ENCODE peak calls at places on chromosomes 2 and 18, in seven cellular contexts. R, V, F, O, S, E and A are unnamed samples. For H3K4me1, the result is how much of the 10 kb centered on the place peaks cover.

GRCh38 chr2:233476651-233477547 is 89.7 kb downstream of the USP40 start:
- DNase-seq in R (no peak), V (no peak), F (no peak), O (no peak), S (no peak), E (peak), A (no peak)

GRCh38 chr18:48560491-48560890 is 21.7 kb downstream of the CTIF start:
- DNase-seq in R (no peak), V (no peak), F (no peak), O (no peak), S (no peak), E (no peak), A (no peak)

GRCh38 chr2:140504596-140504995 is 1626.2 kb downstream of the LRP1B start:
- DNase-seq in R (no peak), V (no peak), F (no peak), O (no peak), S (no peak), E (no peak), A (no peak)

GRCh38 chr18:62663731-62664336 is 51.5 kb upstream of the PHLPP1 start:
- DNase-seq in R (no peak), V (no peak), F (no peak), O (no peak), S (no peak), E (no peak), A (no peak)

GRCh38 chr2:151238527-151239487 is 22.9 kb downstream of the RBM43 start:
- DNase-seq in R (peak), V (peak), F (peak), O (peak), S (peak), E (no peak), A (no peak)

GRCh38 chr2:73897240-73897583 is 4.4 kb downstream of the ACTG2 start:
- DNase-seq in R (no peak), V (no peak), F (no peak), O (no peak), S (no peak), E (no peak), A (no peak)

GRCh38 chr2:149561309-149561926 is 26.2 kb downstream of the MMADHC start:
- DNase-seq in R (no peak), V (no peak), F (peak), O (peak), S (peak), E (no peak), A (no peak)

GRCh38 chr2:31382452-31383120 is 32.0 kb downstream of the XDH start:
- DNase-seq in R (no peak), V (no peak), F (no peak), O (no peak), S (no peak), E (no peak), A (no peak)

GRCh38 chr2:129923265-129924141 is 56.0 kb upstream of the RAB6C start:
- DNase-seq in R (peak), V (no peak), F (no peak), O (peak), S (peak), E (no peak), A (peak)

GRCh38 chr2:14132386-14132785 is 500.1 kb upstream of the LRATD1 start:
- DNase-seq in R (no peak), V (no peak), F (no peak), O (no peak), S (no peak), E (no peak), A (no peak)

GRCh38 chr2:151315381-151315903 is 26.0 kb upstream of the NMI start:
- DNase-seq in R (no peak), V (no peak), F (no peak), O (no peak), S (peak), E (no peak), A (no peak)

GRCh38 chr2:37816036-37816435 is 109.1 kb upstream of the RMDN2 start:
- DNase-seq in R (no peak), V (no peak), F (no peak), O (no peak), S (no peak), E (no peak), A (no peak)

GRCh38 chr2:118114863-118115262 is 26.6 kb downstream of the INSIG2 start:
- DNase-seq in R (no peak), V (no peak), F (no peak), O (no peak), S (no peak), E (no peak), A (no peak)

GRCh38 chr2:54772531-54772930 is 49.1 kb downstream of the EML6 start:
- DNase-seq in R (no peak), V (no peak), F (no peak), O (peak), S (no peak), E (no peak), A (no peak)

GRCh38 chr2:30979822-30980245 is 158.4 kb downstream of the GALNT14 start:
- DNase-seq in R (no peak), V (peak), F (no peak), O (no peak), S (no peak), E (no peak), A (no peak)

GRCh38 chr2:237472187-237472712 is 14.8 kb upstream of the MLPH start:
- DNase-seq in R (no peak), V (no peak), F (no peak), O (no peak), S (no peak), E (no peak), A (no peak)

GRCh38 chr2:17965196-17965595 is 86.7 kb downstream of the KCNS3 start:
- DNase-seq in R (no peak), V (no peak), F (no peak), O (no peak), S (no peak), E (no peak), A (no peak)

GRCh38 chr2:16034151-16034974 is 94.0 kb downstream of the MYCN start:
- DNase-seq in R (peak), V (no peak), F (no peak), O (peak), S (no peak), E (no peak), A (no peak)

GRCh38 chr2:238142382-238143205 is 4.1 kb downstream of the KLHL30 start:
- DNase-seq in R (no peak), V (no peak), F (no peak), O (no peak), S (no peak), E (no peak), A (no peak)

GRCh38 chr2:236661064-236661761 is 91.6 kb downstream of the ACKR3 start:
- DNase-seq in R (no peak), V (no peak), F (no peak), O (no peak), S (peak), E (no peak), A (no peak)

GRCh38 chr2:26316041-26316440 is 29.9 kb upstream of the SELENOI start:
- DNase-seq in R (no peak), V (no peak), F (no peak), O (peak), S (no peak), E (no peak), A (no peak)

GRCh38 chr2:5690231-5690630 is 2.0 kb upstream of the SOX11 start:
- DNase-seq in R (no peak), V (no peak), F (no peak), O (no peak), S (no peak), E (no peak), A (no peak)

GRCh38 chr2:98329549-98329948 is 16.7 kb upstream of the CNGA3 start:
- DNase-seq in R (no peak), V (no peak), F (no peak), O (no peak), S (no peak), E (no peak), A (no peak)

GRCh38 chr2:130985206-130985779 is 108.0 kb downstream of the FAM168B start:
- DNase-seq in R (no peak), V (no peak), F (no peak), O (no peak), S (no peak), E (no peak), A (no peak)

GRCh38 chr18:48725596-48725995 is 186.8 kb downstream of the CTIF start:
- DNase-seq in R (no peak), V (peak), F (no peak), O (no peak), S (no peak), E (no peak), A (no peak)

GRCh38 chr2:160387558-160388262 is 105.9 kb downstream of the RBMS1 start:
- DNase-seq in R (peak), V (peak), F (no peak), O (no peak), S (peak), E (no peak), A (no peak)

GRCh38 chr2:151999058-151999457 is 99.8 kb downstream of the CACNB4 start:
- DNase-seq in R (peak), V (no peak), F (peak), O (peak), S (peak), E (peak), A (peak)

GRCh38 chr2:210035679-210036078 is 33.2 kb downstream of the RPE start:
- DNase-seq in R (no peak), V (no peak), F (no peak), O (no peak), S (no peak), E (no peak), A (no peak)

GRCh38 chr2:22694856-22695255 is 690.1 kb upstream of the KLHL29 start:
- DNase-seq in R (no peak), V (no peak), F (no peak), O (no peak), S (no peak), E (no peak), A (no peak)

GRCh38 chr2:227248876-227249275 is 76.2 kb upstream of the MFF start:
- DNase-seq in R (no peak), V (no peak), F (no peak), O (no peak), S (no peak), E (no peak), A (no peak)

GRCh38 chr2:183113630-183114029 is 10.6 kb upstream of the NUP35 start:
- DNase-seq in R (no peak), V (no peak), F (no peak), O (no peak), S (no peak), E (no peak), A (no peak)

GRCh38 chr18:31511098-31511497 is 13.1 kb downstream of the DSG2 start:
- DNase-seq in R (no peak), V (no peak), F (no peak), O (no peak), S (no peak), E (no peak), A (no peak)

GRCh38 chr2:231671617-231672350 is 36.5 kb upstream of the PTMA start:
- DNase-seq in R (no peak), V (no peak), F (no peak), O (no peak), S (no peak), E (peak), A (no peak)

GRCh38 chr2:217471329-217471728 is 531.5 kb downstream of the TNS1 start:
- DNase-seq in R (no peak), V (no peak), F (no peak), O (no peak), S (no peak), E (no peak), A (no peak)

GRCh38 chr2:193627187-193627917 is 1432.6 kb upstream of the TMEFF2 start:
- DNase-seq in R (no peak), V (no peak), F (no peak), O (peak), S (no peak), E (no peak), A (no peak)

GRCh38 chr2:182761903-182762302 is 45.8 kb downstream of the DNAJC10 start:
- DNase-seq in R (peak), V (no peak), F (no peak), O (no peak), S (no peak), E (no peak), A (no peak)

GRCh38 chr2:240704651-240705050 is 13.0 kb downstream of the AQP12A start:
- DNase-seq in R (no peak), V (peak), F (no peak), O (no peak), S (no peak), E (no peak), A (peak)
- H3K4me3 ChIP-seq in R (no peak), V (no peak), F (no peak), O (no peak), S (no peak), E (no peak), A (no peak)

GRCh38 chr2:60097298-60097697 is 456.2 kb downstream of the BCL11A start:
- DNase-seq in R (no peak), V (no peak), F (no peak), O (no peak), S (no peak), E (no peak), A (no peak)
- H3K4me1 ChIP-seq in R (under half), V (under half), F (under half), O (under half), S (half or more), E (under half), A (under half)

DNA sequence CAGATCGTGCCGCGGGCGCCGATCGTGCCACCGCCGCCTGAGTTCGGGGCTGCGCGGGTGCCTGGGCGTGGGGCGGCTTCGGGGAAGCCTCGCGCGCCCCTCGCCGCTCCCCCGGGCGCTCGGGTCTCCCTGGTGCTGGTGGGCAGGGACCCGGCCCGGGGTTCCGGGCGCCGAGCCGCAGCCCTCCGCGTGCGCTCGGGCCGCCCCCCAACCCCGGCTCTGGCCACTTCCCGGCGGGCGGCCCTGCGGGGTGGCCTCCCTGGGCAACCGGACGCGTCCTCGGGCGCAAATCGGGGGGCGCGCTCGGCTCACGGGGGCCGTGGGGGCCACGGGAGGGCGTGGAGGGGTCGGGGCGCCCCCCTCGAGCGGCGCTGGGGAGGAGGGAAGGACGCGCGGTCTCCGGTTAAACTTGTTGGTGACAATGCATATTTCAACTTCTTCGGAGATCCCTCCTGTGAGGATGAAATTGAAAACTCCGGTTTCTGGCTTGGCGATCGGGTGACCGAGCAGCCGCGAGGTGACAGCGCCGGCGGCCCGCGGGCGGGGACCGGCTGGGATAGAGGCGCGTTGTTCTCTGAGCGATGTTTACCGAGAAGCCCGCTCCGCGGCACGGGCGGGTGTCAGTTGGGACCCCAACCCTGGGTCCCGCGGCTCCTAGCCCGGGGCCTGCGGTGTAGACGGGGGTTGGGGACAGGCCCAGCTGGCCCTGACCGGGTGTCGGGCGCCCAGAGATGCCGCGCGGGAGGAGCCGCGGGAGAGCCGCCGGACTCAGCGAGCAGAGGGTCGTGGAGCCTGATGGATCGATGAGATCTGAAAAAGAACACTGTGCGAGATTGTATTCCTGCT is 676 bp downstream of the SH3BP4 start:
- DNase-seq in R (peak), V (peak), F (no peak), O (peak), S (peak), E (no peak), A (no peak)
- H3K27ac ChIP-seq in R (peak), V (peak), F (no peak), O (peak), S (peak), E (peak), A (no peak)

GRCh38 chr2:63060079-63060482 is 9.5 kb downstream of the OTX1 start:
- DNase-seq in R (no peak), V (no peak), F (no peak), O (no peak), S (no peak), E (no peak), A (no peak)
- H3K4me3 ChIP-seq in R (no peak), V (no peak), F (no peak), O (no peak), S (no peak), E (no peak), A (no peak)